ENCODE peak calls at places on chromosomes 5 and 9, in eight cellular contexts. E is T-cell; X is activated CD8-positive, alpha-beta memory T cell treated with anti-CD3 and anti-CD28 coated beads, Interleukin-2, amount 50 U/mL, for 48 hours; R is NCI-H1105; W is adipocyte; N is stimulated activated CD4-positive, alpha-beta T cell treated with anti-CD3 and anti-CD28 coated beads, TNF-alpha, amount 100 ng/mL, for 24 hours; P is psoas muscle; G is AG04450. Z is an unnamed sample.

GRCh38 chr9:132032584-132032945 is 47.1 kb downstream of the MED27 start:
- DNase-seq in R (no peak), N (no peak), E (no peak), X (no peak), G (no peak), W (no peak), P (no peak), Z (no peak)

GRCh38 chr5:115377468-115378217 is 81.2 kb upstream of the CCDC112 start:
- DNase-seq in E (no peak), W (peak), N (no peak), G (peak), P (no peak), X (no peak), R (no peak), Z (peak)

GRCh38 chr5:176995896-176996767 is 10.4 kb downstream of the UIMC1 start:
- DNase-seq in X (no peak), W (peak), R (no peak), E (no peak), G (no peak), P (no peak), N (no peak), Z (no peak)

GRCh38 chr9:129752915-129753724 is at the start of gene PTGES:
- DNase-seq in G (peak), P (peak), X (peak), E (peak), N (peak), R (no peak), W (peak), Z (peak)

GRCh38 chr5:135944967-135945560 is 9.7 kb downstream of the LECT2 start:
- DNase-seq in E (peak), G (peak), W (peak), N (no peak), R (peak), X (no peak), P (no peak), Z (peak)

GRCh38 chr5:137604348-137605095 is 105.4 kb upstream of the SPOCK1 start:
- DNase-seq in R (peak), N (no peak), W (no peak), G (no peak), X (no peak), P (no peak), E (no peak), Z (no peak)

GRCh38 chr9:107410045-107410819 is 79.3 kb downstream of the KLF4 start:
- DNase-seq in N (no peak), G (no peak), P (no peak), R (no peak), X (no peak), E (no peak), W (no peak), Z (no peak)

GRCh38 chr5:171415115-171415730 is 4.2 kb upstream of the FGF18 start:
- DNase-seq in R (no peak), N (no peak), G (no peak), W (peak), P (no peak), E (no peak), X (peak), Z (no peak)

GRCh38 chr9:93667627-93668026 is 91.2 kb downstream of the PHF2 start:
- DNase-seq in G (no peak), E (no peak), R (no peak), X (no peak), N (no peak), W (no peak), P (peak), Z (no peak)

GRCh38 chr5:24364711-24365110 is 280.1 kb downstream of the CDH10 start:
- DNase-seq in G (no peak), P (no peak), W (no peak), R (peak), E (no peak), N (no peak), X (no peak), Z (no peak)

GRCh38 chr5:172680921-172681320 is 39.9 kb downstream of the NEURL1B start:
- DNase-seq in W (no peak), P (no peak), G (no peak), N (no peak), X (no peak), R (no peak), E (no peak), Z (no peak)

GRCh38 chr9:131738838-131739191 is 1.1 kb downstream of the RAPGEF1 start:
- DNase-seq in P (no peak), E (no peak), G (no peak), R (no peak), N (no peak), X (no peak), W (no peak), Z (no peak)

GRCh38 chr9:2016411-2017208 is 1.5 kb downstream of the SMARCA2 start:
- DNase-seq in R (peak), P (peak), X (peak), E (peak), G (no peak), W (peak), N (peak), Z (peak)

GRCh38 chr5:84249918-84250635 is 134.6 kb downstream of the EDIL3 start:
- DNase-seq in N (no peak), W (peak), G (peak), E (no peak), X (no peak), P (no peak), R (no peak), Z (peak)

Z was measured in HFF-Myc.